ENCODE peak calls at places on chromosomes 5 and 9, in nine cellular contexts. Z, P, L, C, W, A, D, Y and K are unnamed samples.
A peak's percentile ranks its signal among the peaks of the same experiment; 100 is the strongest.

GRCh38 chr9:21155501-21155900 is 11.0 kb downstream of the IFNA21 start:
- DNase-seq in Z (no peak), P (no peak), L (no peak), C (no peak), W (no peak), A (no peak), D (no peak), Y (no peak), K (no peak)

GRCh38 chr9:88938181-88938580 is 53.1 kb upstream of the S1PR3 start:
- DNase-seq in Z (no peak), P (no peak), L (no peak), C (no peak), W (no peak), A (no peak), D (no peak), Y (no peak), K (no peak)

GRCh38 chr5:125198270-125198974 is 452.0 kb upstream of the ZNF608 start:
- DNase-seq in Z (no peak), P (no peak), L (peak; percentile 50), C (peak; percentile 65), W (peak; percentile 66), A (peak; percentile 40), D (peak; percentile 91), Y (peak; percentile 77), K (peak; percentile 62)

GRCh38 chr5:62001640-62002039 is 304.4 kb upstream of the KIF2A start:
- DNase-seq in Z (no peak), P (no peak), L (no peak), C (no peak), W (no peak), A (no peak), D (no peak), Y (no peak), K (peak; percentile 13)

GRCh38 chr5:83562817-83563557 is 91.4 kb downstream of the VCAN start:
- DNase-seq in Z (no peak), P (no peak), L (no peak), C (peak; percentile 98), W (no peak), A (peak; percentile 6), D (peak; percentile 26), Y (no peak), K (no peak)

GRCh38 chr5:171314728-171315385 is 5.8 kb downstream of the TLX3 start:
- DNase-seq in Z (no peak), P (no peak), L (no peak), C (no peak), W (peak; percentile 42), A (no peak), D (no peak), Y (no peak), K (no peak)

GRCh38 chr9:34520505-34521385 is 2.0 kb downstream of the ENHO start:
- DNase-seq in Z (no peak), P (no peak), L (no peak), C (no peak), W (no peak), A (no peak), D (no peak), Y (no peak), K (no peak)

GRCh38 chr9:91954841-91955471 is 4.9 kb upstream of the ROR2 start:
- DNase-seq in Z (peak; percentile 59), P (no peak), L (no peak), C (peak; percentile 77), W (peak; percentile 75), A (no peak), D (peak; percentile 50), Y (no peak), K (peak; percentile 59)

GRCh38 chr5:111755942-111756353 is 1.0 kb downstream of the NREP start:
- DNase-seq in Z (no peak), P (no peak), L (no peak), C (peak; percentile 12), W (no peak), A (no peak), D (no peak), Y (peak; percentile 69), K (no peak)

GRCh38 chr5:142289708-142290573 is 34.9 kb downstream of the SPRY4 start:
- DNase-seq in Z (no peak), P (no peak), L (no peak), C (no peak), W (no peak), A (no peak), D (peak; percentile 45), Y (no peak), K (no peak)

GRCh38 chr5:65903581-65903980 is 22.8 kb upstream of the ERBIN start:
- DNase-seq in Z (no peak), P (no peak), L (no peak), C (peak; percentile 87), W (no peak), A (no peak), D (no peak), Y (no peak), K (no peak)

GRCh38 chr5:87076931-87077330 is 190.8 kb upstream of the RASA1 start:
- DNase-seq in Z (no peak), P (no peak), L (no peak), C (no peak), W (peak; percentile 22), A (no peak), D (no peak), Y (no peak), K (no peak)

GRCh38 chr5:78458843-78459242 is 98.4 kb downstream of the SCAMP1 start:
- DNase-seq in Z (no peak), P (no peak), L (no peak), C (no peak), W (no peak), A (no peak), D (no peak), Y (no peak), K (no peak)

GRCh38 chr5:124832510-124832909 is 86.1 kb upstream of the ZNF608 start:
- DNase-seq in Z (no peak), P (no peak), L (no peak), C (no peak), W (no peak), A (no peak), D (no peak), Y (no peak), K (no peak)

GRCh38 chr5:16579142-16579541 is 37.7 kb downstream of the RETREG1 start:
- DNase-seq in Z (no peak), P (no peak), L (peak; percentile 27), C (no peak), W (no peak), A (peak; percentile 39), D (peak; percentile 64), Y (peak; percentile 39), K (no peak)

GRCh38 chr9:80873861-80874260 is 815.5 kb downstream of the TLE1 start:
- DNase-seq in Z (no peak), P (no peak), L (no peak), C (no peak), W (no peak), A (no peak), D (no peak), Y (no peak), K (no peak)

GRCh38 chr5:146218163-146218562 is 14.8 kb downstream of the RBM27 start:
- DNase-seq in Z (no peak), P (no peak), L (no peak), C (no peak), W (no peak), A (no peak), D (no peak), Y (no peak), K (no peak)

GRCh38 chr5:43679214-43679613 is 76.2 kb downstream of the NNT start:
- DNase-seq in Z (no peak), P (no peak), L (no peak), C (no peak), W (no peak), A (no peak), D (no peak), Y (no peak), K (no peak)

GRCh38 chr9:106921341-106921899 is 58.5 kb downstream of the ZNF462 start:
- DNase-seq in Z (peak; percentile 31), P (no peak), L (no peak), C (peak; percentile 82), W (peak; percentile 30), A (peak; percentile 61), D (peak; percentile 56), Y (no peak), K (peak; percentile 67)

GRCh38 chr9:71628247-71628646 is 140.1 kb downstream of the CEMIP2 start:
- DNase-seq in Z (no peak), P (no peak), L (no peak), C (peak; percentile 40), W (peak; percentile 10), A (no peak), D (no peak), Y (no peak), K (no peak)